ENCODE peak calls at places on chromosomes 3 and 15, in seven cellular contexts. K is HepG2, Z is H1, H is HCT116, J is SK-N-SH, X is GM12878, U is K562. F is an unnamed sample.

GRCh38 chr15:100781961-100782525 is 97.6 kb upstream of the ALDH1A3 start:
- DNase-seq in H (no peak), Z (peak), J (peak), K (no peak), X (no peak), U (no peak), F (no peak)

GRCh38 chr3:46214751-46215352 is 6.7 kb upstream of the CCR1 start:
- DNase-seq in Z (no peak), X (no peak), K (no peak), J (no peak), U (no peak), H (no peak), F (peak)

GRCh38 chr3:23668430-23668904 is 137.3 kb upstream of the UBE2E1 start:
- DNase-seq in K (no peak), Z (no peak), J (no peak), X (no peak), U (no peak), H (peak), F (no peak)

GRCh38 chr3:126472277-126473006 is 3.2 kb downstream of the ZXDC start:
- DNase-seq in U (peak), X (peak), H (peak), K (peak), Z (no peak), J (no peak), F (peak)

GRCh38 chr3:82133070-82133606 is 371.7 kb upstream of the GBE1 start:
- DNase-seq in U (peak), K (peak), J (peak), X (peak), H (peak), Z (peak), F (peak)

GRCh38 chr3:177208223-177208622 is 10.9 kb upstream of the TBL1XR1 start:
- DNase-seq in X (no peak), H (no peak), J (no peak), U (no peak), K (no peak), Z (no peak), F (no peak)

GRCh38 chr3:155963557-155963956 is 93.1 kb downstream of the GMPS start:
- DNase-seq in X (no peak), U (no peak), K (no peak), J (no peak), H (no peak), Z (no peak), F (no peak)

GRCh38 chr3:106290304-106290997 is 421.6 kb upstream of the CBLB start:
- DNase-seq in Z (no peak), X (no peak), H (no peak), J (no peak), K (no peak), U (no peak), F (no peak)

GRCh38 chr3:109059289-109059688 is 58.6 kb downstream of the MORC1 start:
- DNase-seq in Z (no peak), H (no peak), J (no peak), X (no peak), K (no peak), U (no peak), F (no peak)

DNA sequence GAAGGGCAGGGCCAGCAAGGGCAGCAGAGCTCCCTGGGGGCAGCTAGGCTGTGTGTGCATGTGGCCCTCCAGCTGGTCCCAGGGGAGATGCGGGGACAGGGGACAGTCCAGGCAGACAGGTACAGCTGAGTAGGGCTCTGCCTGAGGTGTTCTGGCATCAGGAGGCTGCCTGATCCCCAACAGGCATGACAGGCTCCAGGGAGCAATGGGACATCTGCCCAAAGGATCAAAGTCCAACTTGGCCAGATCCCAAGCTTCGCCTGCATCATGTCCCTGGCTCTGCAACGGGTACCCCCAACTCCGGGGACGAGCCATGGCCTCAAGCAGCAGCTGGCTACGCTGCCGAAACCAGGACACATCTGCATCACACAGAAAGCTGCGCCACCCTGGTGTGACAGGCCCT is 21.8 kb downstream of the ATRIP start:
- DNase-seq in J (peak), Z (no peak), U (no peak), H (no peak), X (no peak), K (peak), F (no peak)
- TF ChIP-seq JUND in J (no peak), Z (no peak), U (no peak), H (no peak), X (no peak), K (no peak), F (no peak)

GRCh38 chr15:25179673-25180511 is 225.1 kb downstream of the SNRPN start:
- DNase-seq in U (no peak), K (no peak), J (no peak), H (no peak), Z (no peak), X (no peak), F (no peak)

GRCh38 chr15:25182736-25183445 is 228.1 kb downstream of the SNRPN start:
- DNase-seq in U (no peak), H (no peak), X (no peak), K (no peak), Z (no peak), J (no peak), F (no peak)

GRCh38 chr15:25180606-25181289 is 226.0 kb downstream of the SNRPN start:
- DNase-seq in U (no peak), J (no peak), X (no peak), K (no peak), Z (no peak), H (no peak), F (no peak)

GRCh38 chr15:25182098-25182478 is 227.3 kb downstream of the SNRPN start:
- DNase-seq in Z (no peak), K (no peak), J (no peak), U (no peak), X (no peak), H (no peak), F (no peak)

DNA sequence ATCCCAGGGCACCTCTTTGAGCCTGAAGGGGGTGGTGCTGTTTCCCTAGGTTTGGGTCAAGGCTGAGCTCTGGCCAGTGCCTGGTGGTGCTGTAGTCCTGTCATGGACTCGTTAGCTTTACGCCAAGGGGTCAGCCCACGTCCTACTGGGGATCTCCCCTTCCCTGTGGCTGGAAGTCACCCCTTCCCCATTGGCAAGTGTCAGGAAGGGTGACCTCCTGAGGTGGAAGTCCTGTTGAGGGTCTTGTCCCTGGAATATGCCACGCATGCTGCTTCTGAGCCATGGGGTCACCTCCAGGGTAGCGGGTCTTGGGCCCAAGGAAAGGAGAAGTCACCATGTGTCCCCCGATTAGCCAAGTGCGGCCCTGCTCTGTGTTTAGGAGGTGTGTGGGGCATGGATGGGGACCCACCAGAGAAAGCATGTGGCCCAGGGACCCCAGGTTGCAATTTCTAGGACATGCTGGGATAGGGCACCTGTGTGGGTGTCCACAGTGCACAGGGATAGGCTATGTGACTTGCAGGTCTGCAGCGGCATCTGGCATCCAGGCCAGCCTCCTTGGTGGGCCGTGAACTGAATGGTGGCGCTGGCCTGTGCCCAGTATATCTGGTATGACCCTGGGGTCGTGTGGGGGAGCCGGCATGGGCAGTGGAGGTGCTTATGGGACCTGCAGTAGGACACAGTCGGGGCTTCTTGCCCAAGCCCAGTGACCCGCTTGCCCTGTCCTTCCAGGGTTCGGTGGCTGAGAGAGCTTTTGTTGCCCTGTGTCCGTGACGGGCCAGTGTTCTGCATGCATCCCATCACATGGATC is 226.7 kb downstream of the SNRPN start:
- DNase-seq in K (no peak), H (no peak), J (no peak), Z (no peak), X (no peak), U (no peak), F (no peak)
- TF ChIP-seq JUND in K (no peak), H (no peak), J (no peak), Z (no peak), X (no peak), U (no peak), F (no peak)

GRCh38 chr3:139130390-139131140 is 85.9 kb upstream of the PRR23C start:
- DNase-seq in Z (no peak), U (no peak), J (no peak), K (no peak), H (no peak), X (no peak), F (no peak)

GRCh38 chr3:139129892-139130291 is 85.2 kb upstream of the PRR23C start:
- DNase-seq in Z (no peak), X (no peak), K (no peak), J (no peak), U (no peak), H (no peak), F (no peak)

GRCh38 chr3:139127101-139127500 is 82.4 kb upstream of the PRR23C start:
- DNase-seq in U (no peak), Z (no peak), J (no peak), K (no peak), X (no peak), H (no peak), F (no peak)

GRCh38 chr3:139131951-139132350 is 87.3 kb upstream of the PRR23C start:
- DNase-seq in J (no peak), U (no peak), X (no peak), K (no peak), Z (no peak), H (no peak), F (no peak)

GRCh38 chr3:139128803-139129202 is 84.1 kb upstream of the PRR23C start:
- DNase-seq in Z (no peak), H (no peak), U (no peak), J (no peak), X (no peak), K (no peak), F (no peak)
- TF ChIP-seq JUND in Z (no peak), H (no peak), U (no peak), J (no peak), X (no peak), K (no peak), F (no peak)

GRCh38 chr3:37041546-37042195 is 48.4 kb downstream of the MLH1 start:
- DNase-seq in J (no peak), H (no peak), Z (no peak), X (no peak), K (no peak), U (no peak), F (no peak)
- TF ChIP-seq JUND in J (no peak), H (no peak), Z (no peak), X (no peak), K (no peak), U (no peak), F (no peak)

GRCh38 chr3:184167786-184168185 is 6.9 kb upstream of the AP2M1 start:
- DNase-seq in U (no peak), K (no peak), X (no peak), H (no peak), Z (no peak), J (no peak), F (no peak)

GRCh38 chr3:184171562-184171961 is 3.1 kb upstream of the AP2M1 start:
- DNase-seq in H (no peak), U (peak), J (no peak), Z (no peak), K (no peak), X (no peak), F (no peak)

GRCh38 chr3:184172681-184173373 is 1.8 kb upstream of the AP2M1 start:
- DNase-seq in J (no peak), K (no peak), Z (no peak), X (no peak), H (no peak), U (no peak), F (no peak)

GRCh38 chr3:184168363-184169120 is 6.1 kb upstream of the AP2M1 start:
- DNase-seq in Z (no peak), U (no peak), H (no peak), J (no peak), K (no peak), X (no peak), F (no peak)

GRCh38 chr3:184169896-184170875 is 4.5 kb upstream of the AP2M1 start:
- DNase-seq in Z (no peak), U (no peak), K (no peak), X (no peak), H (no peak), J (no peak), F (no peak)
- TF ChIP-seq JUND in Z (no peak), U (no peak), K (no peak), X (no peak), H (no peak), J (no peak), F (no peak)